ENCODE peak calls at places on chromosomes 7 and 10, in six cellular contexts. A, T, X, B, K and L are unnamed samples.

GRCh38 chr7:80186721-80187120 is 52.1 kb downstream of the GNAI1 start:
- DNase-seq in X (no peak), K (no peak), B (no peak), T (no peak), A (no peak), L (no peak)

GRCh38 chr10:52615756-52616419 is 156.7 kb downstream of the MBL2 start:
- DNase-seq in A (no peak), T (peak), B (no peak), K (no peak), X (no peak), L (no peak)

GRCh38 chr7:55657654-55658053 is 85.4 kb upstream of the VOPP1 start:
- DNase-seq in X (peak), T (no peak), A (no peak), B (no peak), K (no peak), L (no peak)

GRCh38 chr10:47146571-47146970 is 153.4 kb upstream of the GDF10 start:
- DNase-seq in K (peak), B (no peak), X (no peak), A (no peak), T (no peak), L (no peak)

GRCh38 chr10:12455774-12456173 is 106.4 kb downstream of the CAMK1D start:
- DNase-seq in K (no peak), T (peak), B (no peak), X (no peak), A (no peak), L (no peak)

GRCh38 chr10:117470733-117471132 is 71.8 kb upstream of the EMX2 start:
- DNase-seq in B (no peak), X (no peak), A (no peak), K (no peak), T (no peak), L (no peak)

GRCh38 chr7:77791956-77792355 is 6.3 kb downstream of the TMEM60 start:
- DNase-seq in A (no peak), T (no peak), K (no peak), B (no peak), X (no peak), L (no peak)

GRCh38 chr7:73830872-73831655 is at the start of gene CLDN4:
- DNase-seq in X (peak), A (peak), K (no peak), B (peak), T (no peak), L (no peak)

GRCh38 chr10:67669978-67670377 is 26.0 kb downstream of the CTNNA3 start:
- DNase-seq in B (no peak), A (no peak), T (peak), X (no peak), K (no peak), L (no peak)

DNA sequence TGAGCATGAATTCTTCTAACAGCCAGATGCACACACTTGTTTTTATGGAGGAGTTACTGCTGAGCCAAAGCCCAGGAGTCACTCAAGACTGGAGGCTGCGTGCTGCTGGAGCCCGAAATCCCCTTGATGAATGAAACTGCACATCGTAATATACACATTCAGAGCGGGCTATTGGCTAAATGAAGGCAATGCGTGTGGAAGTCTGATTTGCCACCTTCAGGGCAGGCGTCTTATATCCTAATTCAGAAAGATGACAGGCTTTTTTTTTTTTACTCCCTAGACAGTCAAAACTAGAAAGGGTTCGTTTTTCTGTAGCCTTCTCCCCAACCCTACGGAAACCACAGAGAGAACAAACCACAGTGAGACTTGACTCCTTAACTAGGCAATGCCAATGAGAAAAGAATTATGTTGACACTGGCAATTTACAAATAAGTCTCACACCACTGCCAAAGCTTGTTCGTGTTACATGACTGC is 227.2 kb upstream of the KLF14 start:
- DNase-seq in A (no peak), X (no peak), K (no peak), B (no peak), T (peak), L (no peak)
- H3K4me3 ChIP-seq in A (no peak), X (no peak), K (no peak), B (peak), T (peak), L (no peak)

DNA sequence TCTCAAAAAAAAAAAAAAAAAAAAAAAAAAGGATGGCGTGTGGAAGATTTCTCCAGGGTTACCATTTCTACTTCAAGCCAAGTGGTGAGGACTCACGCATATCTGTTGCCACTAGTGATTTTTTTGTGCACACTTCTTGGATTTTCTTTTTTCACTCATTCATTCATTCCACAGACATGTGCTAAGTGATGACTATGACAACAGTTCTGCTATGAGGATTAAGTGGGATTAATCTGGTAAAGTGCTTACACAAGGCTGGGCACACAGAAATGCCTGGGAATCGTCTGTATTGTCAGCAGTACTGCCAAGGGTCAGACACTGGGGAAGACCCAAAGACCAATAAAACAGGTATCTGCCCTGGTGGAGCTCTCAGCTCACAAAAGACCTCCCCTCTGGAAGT is 6.3 kb upstream of the OPN1SW start:
- DNase-seq in A (no peak), B (no peak), T (peak), K (no peak), X (no peak), L (no peak)
- H3K4me3 ChIP-seq in A (no peak), B (no peak), T (no peak), K (no peak), X (no peak), L (no peak)

DNA sequence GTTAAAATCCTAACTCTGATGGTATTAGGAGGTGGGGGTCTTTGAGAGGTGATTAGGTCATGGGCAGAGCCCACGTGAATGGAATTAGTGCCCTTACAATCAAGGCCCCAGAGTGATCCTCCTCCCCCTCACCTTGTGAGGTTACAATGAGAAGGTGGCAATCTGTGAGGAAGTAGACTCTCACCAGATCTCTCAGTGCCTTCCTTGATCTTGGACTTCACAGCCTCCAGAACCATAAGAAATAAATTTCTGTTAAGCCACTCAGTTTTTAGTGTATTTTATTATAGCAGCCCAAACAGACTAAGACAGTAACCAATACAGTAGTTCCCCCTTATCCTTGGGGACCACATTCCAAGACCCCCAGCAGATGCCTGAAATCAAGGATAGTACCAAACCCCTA is 32.0 kb downstream of the STRA8 start:
- DNase-seq in B (no peak), A (no peak), K (no peak), X (no peak), T (no peak), L (no peak)
- H3K4me3 ChIP-seq in B (no peak), A (no peak), K (no peak), X (no peak), T (no peak), L (no peak)

GRCh38 chr7:140061607-140061930 is 1.2 kb downstream of the PARP12 start:
- DNase-seq in X (no peak), A (no peak), B (no peak), T (no peak), K (no peak), L (no peak)

GRCh38 chr7:140059288-140060242 is 3.2 kb downstream of the PARP12 start:
- DNase-seq in B (peak), K (peak), A (peak), X (no peak), T (peak), L (no peak)

GRCh38 chr7:140060243-140060630 is 2.5 kb downstream of the PARP12 start:
- DNase-seq in B (no peak), A (no peak), T (no peak), K (no peak), X (no peak), L (no peak)

GRCh38 chr7:140062118-140062527 is 628 bp downstream of the PARP12 start:
- DNase-seq in K (no peak), B (no peak), X (peak), A (no peak), T (no peak), L (no peak)

GRCh38 chr7:140060788-140061606 is 1.8 kb downstream of the PARP12 start:
- DNase-seq in B (no peak), A (no peak), K (no peak), T (peak), X (no peak), L (no peak)
- H3K4me3 ChIP-seq in B (peak), A (peak), K (no peak), T (peak), X (no peak), L (no peak)

DNA sequence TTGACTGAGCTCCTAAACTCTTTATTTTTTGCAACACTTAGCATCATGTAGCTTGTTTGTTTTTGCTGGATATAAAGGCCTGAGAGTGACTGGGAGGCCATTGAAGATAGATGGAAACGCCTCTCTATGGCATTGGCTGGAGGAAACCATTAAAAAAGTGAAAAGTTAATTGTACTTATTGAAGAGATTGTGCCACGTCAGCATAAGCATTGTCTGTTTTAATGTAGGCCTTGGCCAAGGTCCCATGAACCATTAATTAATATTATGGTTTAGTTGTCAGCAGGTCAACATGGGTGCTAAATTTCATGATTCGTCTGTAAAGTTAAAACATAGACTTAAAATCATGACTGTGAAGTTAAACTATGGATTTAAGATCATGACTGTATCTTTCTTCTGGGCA is 178.6 kb downstream of the GATA3 start:
- DNase-seq in T (no peak), X (no peak), B (no peak), A (no peak), K (no peak), L (no peak)
- H3K4me3 ChIP-seq in T (no peak), X (no peak), B (no peak), A (no peak), K (no peak), L (no peak)

GRCh38 chr10:64038097-64038496 is 516.9 kb downstream of the REEP3 start:
- DNase-seq in T (no peak), A (no peak), K (no peak), B (no peak), X (no peak), L (no peak)

GRCh38 chr10:64044098-64044497 is 522.9 kb downstream of the REEP3 start:
- DNase-seq in B (no peak), K (no peak), X (no peak), A (peak), T (no peak), L (no peak)

GRCh38 chr10:64039208-64039607 is 518.0 kb downstream of the REEP3 start:
- DNase-seq in B (no peak), T (no peak), K (no peak), A (no peak), X (no peak), L (no peak)

GRCh38 chr10:64041989-64042490 is 520.8 kb downstream of the REEP3 start:
- DNase-seq in X (no peak), K (no peak), T (no peak), B (no peak), A (no peak), L (no peak)

DNA sequence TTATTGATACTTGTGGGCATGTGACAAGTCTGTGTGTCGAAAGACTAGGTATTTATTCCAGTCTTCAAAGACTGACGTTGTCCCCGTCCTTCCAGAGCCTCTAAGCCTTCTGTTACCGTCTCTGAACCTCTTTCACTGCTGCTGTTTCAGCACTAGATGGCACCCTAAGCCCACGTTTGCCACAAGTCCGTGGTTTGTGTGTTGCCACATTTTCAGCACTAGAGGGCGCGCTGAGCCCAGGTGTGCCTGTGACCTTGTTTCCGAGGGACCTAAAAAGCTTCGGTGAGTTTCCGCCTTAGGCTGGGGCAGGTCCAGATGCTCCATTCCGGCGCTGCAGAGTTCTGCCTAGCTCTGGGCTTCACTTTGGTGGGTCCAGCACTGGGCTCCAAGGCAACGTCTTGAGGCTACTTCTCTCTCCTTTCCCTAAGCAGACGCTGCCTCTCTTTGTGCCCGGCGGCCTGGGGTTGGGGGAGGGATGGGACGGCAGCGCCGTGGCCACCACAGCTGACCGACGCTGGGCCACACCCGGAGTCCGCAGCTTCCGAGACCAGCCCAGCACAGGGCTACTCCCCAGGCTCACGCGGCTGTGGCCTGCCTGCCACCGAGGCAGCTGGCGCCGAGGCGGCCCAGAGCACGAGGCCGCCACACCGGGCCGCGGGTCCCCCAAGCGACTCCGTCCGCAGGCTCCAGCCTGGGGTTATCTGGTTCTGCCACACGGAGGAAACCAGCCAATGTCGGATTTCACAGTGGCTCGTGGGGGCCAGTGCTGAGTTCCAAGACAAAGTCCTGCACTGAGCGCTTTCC is 520.2 kb downstream of the REEP3 start:
- DNase-seq in T (peak), A (peak), K (peak), B (peak), X (peak), L (peak)
- H3K4me3 ChIP-seq in T (peak), A (no peak), K (peak), B (peak), X (no peak), L (no peak)

DNA sequence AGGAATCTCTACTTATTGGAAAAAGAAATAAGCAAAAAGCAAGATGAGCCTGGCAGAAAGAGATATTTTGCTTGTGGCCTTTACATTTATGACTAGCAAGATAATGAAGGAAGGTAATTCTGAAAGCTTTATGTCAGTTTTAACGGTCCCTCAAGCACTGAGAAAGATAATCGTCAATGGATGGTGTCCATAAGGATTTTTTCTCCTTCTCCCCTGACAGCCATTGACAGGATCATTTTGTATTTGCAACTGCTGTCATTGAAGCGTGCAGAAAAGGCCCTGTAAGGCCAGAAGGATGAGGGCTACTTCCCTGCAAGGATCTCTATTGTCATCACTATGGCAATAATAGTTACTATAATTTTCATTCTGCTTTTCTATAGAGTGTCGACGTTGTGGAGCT is 1.0 kb upstream of the LRGUK start:
- DNase-seq in K (no peak), T (no peak), X (no peak), A (no peak), B (no peak), L (no peak)
- H3K4me3 ChIP-seq in K (no peak), T (no peak), X (no peak), A (no peak), B (no peak), L (no peak)

GRCh38 chr7:112510743-112511110 is 29.9 kb downstream of the LSMEM1 start:
- DNase-seq in K (no peak), A (no peak), B (no peak), X (peak), T (no peak), L (no peak)

GRCh38 chr7:112511451-112512220 is 30.8 kb downstream of the LSMEM1 start:
- DNase-seq in A (no peak), B (no peak), K (no peak), T (no peak), X (peak), L (no peak)

GRCh38 chr7:112510032-112510742 is 29.4 kb downstream of the LSMEM1 start:
- DNase-seq in B (no peak), A (no peak), T (peak), K (no peak), X (peak), L (no peak)

GRCh38 chr7:112508404-112508803 is 27.6 kb downstream of the LSMEM1 start:
- DNase-seq in K (no peak), T (no peak), B (no peak), A (no peak), X (no peak), L (no peak)

DNA sequence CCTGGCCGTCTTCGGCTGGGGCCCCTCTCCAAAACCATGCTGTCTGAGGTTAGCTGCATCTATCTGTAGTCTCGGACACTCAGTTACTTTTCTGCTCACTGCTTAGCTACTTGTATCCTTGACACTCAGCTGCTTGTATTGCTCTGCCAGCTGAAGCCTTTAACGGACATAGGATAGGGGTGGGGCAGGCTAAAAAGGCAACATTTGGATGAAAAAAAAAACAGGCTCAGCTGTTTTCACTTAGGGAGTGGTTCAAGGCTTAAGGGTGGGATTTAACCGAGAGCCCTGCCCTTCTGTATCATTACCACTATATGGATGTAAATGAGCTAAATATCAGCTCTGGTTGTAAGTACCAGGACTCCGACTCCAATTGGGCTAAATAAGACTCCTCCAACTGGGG is 28.6 kb downstream of the LSMEM1 start:
- DNase-seq in A (no peak), T (peak), X (no peak), B (no peak), K (no peak), L (no peak)
- H3K4me3 ChIP-seq in A (no peak), T (no peak), X (no peak), B (no peak), K (no peak), L (no peak)